ENCODE peak calls at places on chromosomes 13 and 19, in nine cellular contexts. C is T-helper 2 cell; F is EL; Z is ovary; I is A549; X is SJSA1; S is myocyte; N is fibroblast of lung; D is stimulated activated CD8-positive, alpha-beta memory T cell treated with anti-CD3 and anti-CD28 coated beads, Interleukin-4, amount 100 ng/mL, for 1 hour. K is an unnamed sample.

GRCh38 chr13:94674609-94675348 is 37.6 kb downstream of the SOX21 start:
- DNase-seq in X (peak), S (peak), I (peak), C (no peak), F (peak), Z (no peak), N (peak), D (peak), K (no peak)

GRCh38 chr19:41913476-41914190 is 14.6 kb downstream of the ERFL start:
- DNase-seq in X (no peak), I (no peak), S (no peak), C (no peak), D (no peak), Z (no peak), N (no peak), F (no peak), K (no peak)

GRCh38 chr19:3407556-3408516 is 41.5 kb downstream of the NFIC start:
- DNase-seq in D (no peak), C (no peak), F (no peak), Z (peak), I (no peak), S (peak), N (peak), X (no peak), K (no peak)

GRCh38 chr13:26019241-26019640 is 32.6 kb downstream of the SHISA2 start:
- DNase-seq in N (no peak), C (no peak), X (no peak), S (no peak), Z (no peak), D (no peak), F (no peak), I (no peak), K (no peak)

GRCh38 chr13:25901460-25902376 is 150.1 kb downstream of the SHISA2 start:
- DNase-seq in X (no peak), I (no peak), F (peak), Z (no peak), S (peak), C (peak), D (no peak), N (peak), K (no peak)

GRCh38 chr19:3516675-3517207 is 10.6 kb downstream of the FZR1 start:
- DNase-seq in Z (no peak), F (no peak), C (peak), X (no peak), I (no peak), N (no peak), D (no peak), S (peak), K (no peak)

GRCh38 chr19:18044825-18045304 is 36.9 kb downstream of the ARRDC2 start:
- DNase-seq in X (peak), I (no peak), S (peak), C (peak), N (peak), D (peak), Z (peak), F (peak), K (peak)

GRCh38 chr13:56528040-56528760 is 612.5 kb upstream of the PRR20A start:
- DNase-seq in F (no peak), D (no peak), X (no peak), I (no peak), S (no peak), Z (no peak), N (no peak), C (no peak), K (no peak)

GRCh38 chr19:40921005-40921897 is 39.2 kb upstream of the CYP2A7 start:
- DNase-seq in C (no peak), F (peak), I (peak), D (no peak), N (no peak), Z (peak), S (no peak), X (no peak), K (peak)

GRCh38 chr19:33486407-33486806 is 35.2 kb downstream of the PEPD start:
- DNase-seq in F (no peak), C (no peak), I (no peak), D (no peak), X (no peak), N (no peak), S (no peak), Z (no peak), K (peak)

GRCh38 chr13:72973234-72973633 is 85.6 kb upstream of the KLF5 start:
- DNase-seq in I (no peak), X (no peak), D (no peak), F (no peak), S (no peak), N (no peak), C (no peak), Z (no peak), K (no peak)

GRCh38 chr19:54190942-54191670 is at the start of gene TSEN34:
- DNase-seq in C (peak), Z (peak), D (no peak), F (peak), N (no peak), X (peak), S (peak), I (no peak), K (peak)

GRCh38 chr19:53158119-53158656 is 665 bp downstream of the ZNF347 start:
- DNase-seq in N (peak), D (no peak), Z (peak), C (peak), S (peak), F (peak), I (no peak), X (peak), K (peak)

GRCh38 chr19:17285415-17286135 is 3.9 kb downstream of the ANKLE1 start:
- DNase-seq in N (no peak), S (no peak), Z (no peak), D (no peak), F (no peak), C (no peak), I (no peak), X (no peak), K (no peak)

GRCh38 chr19:23558541-23558940 is 128.5 kb downstream of the ZNF675 start:
- DNase-seq in F (peak), Z (no peak), X (no peak), S (no peak), D (no peak), C (no peak), I (no peak), N (no peak), K (no peak)

GRCh38 chr13:48236528-48237353 is 3.7 kb downstream of the ITM2B start:
- DNase-seq in F (no peak), X (no peak), C (no peak), D (no peak), S (no peak), I (no peak), N (no peak), Z (no peak), K (no peak)

GRCh38 chr19:15417699-15418098 is 1.1 kb downstream of the AKAP8L start:
- DNase-seq in F (peak), D (no peak), X (no peak), C (no peak), I (no peak), Z (peak), N (peak), S (no peak), K (no peak)

GRCh38 chr19:1268392-1269064 is 604 bp upstream of the CIRBP start:
- DNase-seq in C (no peak), D (no peak), F (no peak), S (no peak), Z (peak), I (no peak), X (no peak), N (no peak), K (peak)

GRCh38 chr19:1469200-1469935 is 9.6 kb downstream of the C19orf25 start:
- DNase-seq in X (no peak), I (no peak), F (no peak), N (no peak), C (no peak), Z (no peak), S (no peak), D (no peak), K (peak)

GRCh38 chr13:40681341-40682051 is 15.1 kb upstream of the FOXO1 start:
- DNase-seq in X (no peak), D (no peak), S (peak), Z (no peak), C (no peak), I (no peak), N (peak), F (no peak), K (no peak)

GRCh38 chr19:46126086-46126485 is 1.6 kb upstream of the IGFL3 start:
- DNase-seq in S (no peak), D (no peak), X (no peak), N (no peak), I (no peak), C (no peak), F (no peak), Z (no peak), K (no peak)

GRCh38 chr13:94607056-94607455 is 5.4 kb downstream of the GPR180 start:
- DNase-seq in S (no peak), C (no peak), D (no peak), N (no peak), I (no peak), Z (no peak), X (no peak), F (no peak), K (no peak)

GRCh38 chr13:57862879-57863278 is 231.3 kb downstream of the PCDH17 start:
- DNase-seq in Z (no peak), C (no peak), N (no peak), I (no peak), D (no peak), S (no peak), X (no peak), F (no peak), K (no peak)

GRCh38 chr19:47630594-47630993 is 21.7 kb downstream of the BICRA start:
- DNase-seq in F (no peak), Z (no peak), I (no peak), C (no peak), X (no peak), S (no peak), D (no peak), N (no peak), K (no peak)

GRCh38 chr13:31756346-31756745 is 17.0 kb downstream of the RXFP2 start:
- DNase-seq in F (peak), S (peak), Z (no peak), C (no peak), D (no peak), N (peak), I (no peak), X (no peak), K (no peak)

GRCh38 chr19:10404888-10405808 is 1.8 kb upstream of the CDC37 start:
- DNase-seq in S (no peak), X (no peak), D (no peak), Z (no peak), I (no peak), F (no peak), C (no peak), N (peak), K (no peak)

GRCh38 chr19:38392707-38393308 is 4.3 kb downstream of the SPRED3 start:
- DNase-seq in S (no peak), Z (no peak), X (no peak), C (no peak), D (no peak), F (peak), I (peak), N (peak), K (no peak)

GRCh38 chr13:38803566-38803965 is 116.7 kb downstream of the FREM2 start:
- DNase-seq in C (no peak), F (no peak), I (no peak), S (no peak), X (no peak), D (no peak), N (no peak), Z (no peak), K (no peak)

GRCh38 chr19:53532362-53532761 is 5.6 kb upstream of the ZNF331 start:
- DNase-seq in C (no peak), Z (no peak), F (no peak), X (no peak), S (no peak), I (no peak), N (no peak), D (no peak), K (no peak)

GRCh38 chr19:33350538-33351309 is 22.8 kb upstream of the CEBPG start:
- DNase-seq in X (no peak), N (peak), C (no peak), Z (no peak), S (peak), D (no peak), I (no peak), F (peak), K (no peak)

GRCh38 chr19:32333227-32333626 is 12.2 kb upstream of the ZNF507 start:
- DNase-seq in X (no peak), D (no peak), S (no peak), N (no peak), F (no peak), Z (no peak), C (no peak), I (no peak), K (no peak)

GRCh38 chr19:38270587-38271167 is 6.3 kb downstream of the SPINT2 start:
- DNase-seq in Z (no peak), X (no peak), S (no peak), N (peak), D (no peak), C (no peak), F (peak), I (peak), K (no peak)

GRCh38 chr13:32209670-32210069 is 105.5 kb downstream of the ZAR1L start:
- DNase-seq in F (no peak), Z (no peak), I (no peak), S (no peak), X (no peak), N (peak), D (no peak), C (no peak), K (no peak)

K was measured in lower lobe of right lung.